ENCODE peak calls at places on chromosome 4, in ten cellular contexts. W is PC-3; G is neural progenitor cell; P is effector memory CD4-positive, alpha-beta T cell; Z is aorta; J is adipocyte; C is IMR-90; M is adrenal gland; L is ovary; O is gastrocnemius medialis. U is an unnamed sample.

GRCh38 chr4:119040711-119041185 is 94.9 kb upstream of the MYOZ2 start:
- DNase-seq in W (peak; percentile 21), G (peak; percentile 65), P (no peak), Z (no peak), J (peak; percentile 93), C (peak; percentile 93), M (no peak), L (no peak), O (peak; percentile 91), U (peak; percentile 42)

GRCh38 chr4:78829296-78829695 is 53.1 kb downstream of the BMP2K start:
- DNase-seq in W (no peak), G (no peak), P (no peak), Z (no peak), J (no peak), C (peak; percentile 67), M (no peak), L (no peak), O (no peak), U (no peak)

GRCh38 chr4:134952305-134952704 is 750.7 kb upstream of the PABPC4L start:
- DNase-seq in W (no peak), G (no peak), P (no peak), Z (no peak), J (no peak), C (no peak), M (no peak), L (no peak), O (no peak), U (no peak)

GRCh38 chr4:138967313-138967712 is 48.3 kb upstream of the NOCT start:
- DNase-seq in W (no peak), G (no peak), P (no peak), Z (no peak), J (no peak), C (no peak), M (no peak), L (no peak), O (no peak), U (no peak)

GRCh38 chr4:153166971-153167501 is 37.2 kb upstream of the TRIM2 start:
- DNase-seq in W (no peak), G (no peak), P (no peak), Z (no peak), J (peak; percentile 90), C (peak; percentile 43), M (no peak), L (no peak), O (no peak), U (peak; percentile 74)

GRCh38 chr4:186227221-186227620 is at the start of gene KLKB1:
- DNase-seq in W (no peak), G (no peak), P (no peak), Z (no peak), J (peak; percentile 7), C (no peak), M (no peak), L (no peak), O (no peak), U (peak; percentile 63)

GRCh38 chr4:146132445-146132844 is 43.1 kb upstream of the LSM6 start:
- DNase-seq in W (no peak), G (no peak), P (no peak), Z (no peak), J (no peak), C (no peak), M (no peak), L (no peak), O (no peak), U (no peak)

GRCh38 chr4:144906181-144906895 is 191.7 kb downstream of the ANAPC10 start:
- DNase-seq in W (peak; percentile 47), G (no peak), P (no peak), Z (no peak), J (no peak), C (peak; percentile 29), M (no peak), L (no peak), O (no peak), U (no peak)

GRCh38 chr4:76687730-76688441 is 210.1 kb downstream of the SOWAHB start:
- DNase-seq in W (peak; percentile 19), G (peak; percentile 26), P (no peak), Z (no peak), J (no peak), C (no peak), M (no peak), L (no peak), O (no peak), U (no peak)
- H3K4me3 ChIP-seq in W (peak overlapping the region; percentile 85), G (peak overlapping the region; percentile 92), P (no peak overlapping the region), Z (peak overlapping the region; percentile 65), J (no peak overlapping the region), C (no peak overlapping the region), M (no peak overlapping the region), L (no peak overlapping the region), O (no peak overlapping the region), U (no peak overlapping the region)

DNA sequence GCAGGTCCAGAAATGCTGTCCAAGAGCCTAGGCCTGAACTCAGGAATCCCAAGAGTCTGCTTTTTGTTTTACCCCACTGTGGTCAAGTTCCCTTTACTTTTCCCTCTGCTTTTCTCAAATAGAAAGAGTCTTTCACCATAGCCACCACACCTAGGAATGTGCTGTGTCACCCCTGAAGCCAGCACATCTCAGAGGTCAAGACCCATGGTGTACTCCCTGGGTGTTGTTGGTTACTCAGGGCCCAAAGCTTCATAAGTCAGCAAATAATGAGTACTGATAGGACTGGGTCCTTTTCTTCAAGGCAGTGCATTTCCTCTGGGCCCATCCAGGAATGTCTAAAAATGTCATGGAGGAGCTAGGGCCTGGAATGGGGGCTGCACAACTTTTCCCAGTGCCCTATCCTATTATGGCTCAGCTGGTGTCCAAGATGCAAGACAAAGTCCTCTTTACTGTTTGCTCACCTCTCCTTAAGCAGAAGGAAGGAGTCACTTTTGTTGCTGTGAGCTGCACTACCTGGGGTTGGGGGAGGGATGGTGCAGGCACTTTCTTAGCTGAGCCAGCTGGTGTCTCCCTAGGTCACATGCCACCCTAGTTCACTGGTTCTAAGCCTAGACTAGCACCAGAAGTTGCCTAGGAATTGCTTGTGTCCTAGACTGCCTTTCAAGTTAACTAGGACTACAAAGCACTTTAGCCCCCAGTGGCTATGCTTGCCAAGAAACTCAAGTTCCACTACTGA is 62.4 kb upstream of the RXFP1 start:
- DNase-seq in W (no peak), G (no peak), P (no peak), Z (no peak), J (no peak), C (no peak), M (no peak), L (no peak), O (no peak), U (no peak)
- H3K4me1 ChIP-seq in W (no peaks in the 10 kb centered on the region), G (no peaks in the 10 kb centered on the region), P (no peaks in the 10 kb centered on the region), Z (no peaks in the 10 kb centered on the region), J (peaks cover 17% of the 10 kb centered on the region), C (no peaks in the 10 kb centered on the region), M (no peaks in the 10 kb centered on the region), L (no peaks in the 10 kb centered on the region), O (no peaks in the 10 kb centered on the region), U (no peaks in the 10 kb centered on the region)

DNA sequence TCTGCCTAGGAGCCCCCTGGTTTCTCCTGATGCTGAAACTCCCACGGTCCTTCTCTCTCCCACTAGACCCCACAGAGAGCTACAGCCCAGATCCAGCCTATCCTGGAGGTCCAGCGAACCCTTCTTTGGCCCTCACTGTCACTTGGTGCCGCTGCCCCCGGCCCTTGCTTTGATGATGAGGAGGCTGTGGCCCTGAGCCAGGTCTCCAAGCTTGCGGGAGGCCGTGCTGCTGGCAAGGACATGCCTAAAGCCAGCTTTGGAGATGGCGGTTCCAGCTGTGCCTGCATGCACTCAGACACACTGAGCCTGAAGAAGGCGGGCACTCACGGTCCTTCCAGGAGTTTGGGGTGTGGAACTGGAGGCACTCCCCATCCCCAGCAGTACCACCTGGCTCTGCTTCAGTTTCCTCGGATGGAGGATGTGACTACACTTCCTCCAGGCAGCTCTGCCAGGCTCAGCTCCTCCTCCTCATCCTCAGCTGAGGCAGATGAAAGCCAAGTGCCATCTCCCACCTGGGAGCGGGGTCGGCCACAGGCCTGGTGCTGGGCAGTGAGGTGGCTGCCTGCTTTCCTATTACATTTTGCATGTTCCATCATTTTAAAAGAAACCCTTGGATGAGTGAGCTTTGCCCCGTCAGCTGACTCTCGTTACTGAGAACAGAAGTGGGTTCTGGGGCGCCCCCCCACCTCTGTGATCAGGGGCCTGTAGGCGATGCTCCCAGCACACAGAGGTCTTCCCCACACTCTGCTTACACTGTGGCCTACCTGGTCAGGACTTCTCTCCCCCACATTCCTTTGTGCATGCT is 9.0 kb downstream of the TNIP2 start:
- DNase-seq in W (no peak), G (no peak), P (no peak), Z (peak; percentile 68), J (no peak), C (no peak), M (no peak), L (no peak), O (no peak), U (no peak)
- H3K36me3 ChIP-seq in W (peaks cover 11% of the 10 kb centered on the region), G (no peaks in the 10 kb centered on the region), P (peaks cover 51% of the 10 kb centered on the region), Z (no peaks in the 10 kb centered on the region), J (peaks cover 53% of the 10 kb centered on the region), C (peaks cover 48% of the 10 kb centered on the region), M (peaks cover 48% of the 10 kb centered on the region), L (no peaks in the 10 kb centered on the region), O (peaks cover 2% of the 10 kb centered on the region), U (peaks cover 23% of the 10 kb centered on the region)

GRCh38 chr4:1577818-1578217 is 106.3 kb downstream of the FAM53A start:
- DNase-seq in W (no peak), G (peak; percentile 41), P (no peak), Z (peak; percentile 73), J (no peak), C (no peak), M (no peak), L (no peak), O (no peak), U (no peak)
- H3K4me3 ChIP-seq in W (no peak overlapping the region), G (peak overlapping the region; percentile 41), P (no peak overlapping the region), Z (no peak overlapping the region), J (no peak overlapping the region), C (no peak overlapping the region), M (no peak overlapping the region), L (no peak overlapping the region), O (no peak overlapping the region), U (no peak overlapping the region)

DNA sequence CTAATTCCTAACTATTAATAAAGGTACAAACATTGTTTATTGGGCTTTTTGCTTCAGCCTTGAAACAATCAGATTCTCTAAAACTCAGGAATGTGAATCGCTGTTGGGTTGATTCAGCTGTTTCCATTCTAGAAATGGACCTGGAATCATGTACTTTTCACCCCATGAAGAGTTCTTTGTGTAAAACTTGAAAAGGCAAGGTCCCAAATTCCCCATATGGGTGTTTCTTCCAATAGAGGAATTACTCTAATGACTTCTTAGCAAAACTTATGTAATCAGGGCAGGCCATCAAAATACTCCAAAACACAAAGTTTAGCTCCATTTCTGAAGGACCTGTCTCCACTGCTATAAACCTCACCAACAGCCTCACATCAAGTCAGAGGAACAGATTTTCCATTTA is 7.3 kb downstream of the AFAP1 start:
- DNase-seq in W (no peak), G (no peak), P (no peak), Z (no peak), J (no peak), C (no peak), M (no peak), L (no peak), O (no peak), U (no peak)
- H3K4me1 ChIP-seq in W (peaks cover 44% of the 10 kb centered on the region), G (peaks cover 9% of the 10 kb centered on the region), P (no peaks in the 10 kb centered on the region), Z (no peaks in the 10 kb centered on the region), J (peaks cover 39% of the 10 kb centered on the region), C (peaks cover 24% of the 10 kb centered on the region), M (peaks cover 7% of the 10 kb centered on the region), L (peaks cover 7% of the 10 kb centered on the region), O (peaks cover 3% of the 10 kb centered on the region), U (peaks cover 8% of the 10 kb centered on the region)

U was measured in SJCRH30.